ENCODE peak calls at places on chromosomes 11 and 22, in four cellular contexts. One of them, this sample, is unnamed.

GRCh38 chr11:10728779-10729472 is 22.1 kb upstream of the CTR9 start:
- DNase-seq in H1: no peak
- DNase-seq in WTC11: peak; percentile 67
- DNase-seq in K562: no peak
- DNase-seq in this sample: no peak

GRCh38 chr22:38088723-38089473 is 4.9 kb upstream of the SLC16A8 start:
- DNase-seq in H1: no peak
- DNase-seq in WTC11: no peak
- DNase-seq in K562: peak; percentile 47
- DNase-seq in this sample: no peak

GRCh38 chr11:45959851-45960250 is 37.4 kb downstream of the LARGE2 start:
- DNase-seq in H1: no peak
- DNase-seq in WTC11: no peak
- DNase-seq in K562: no peak
- DNase-seq in this sample: no peak

GRCh38 chr22:41369837-41370236 is 11.9 kb upstream of the TEF start:
- DNase-seq in H1: no peak
- DNase-seq in WTC11: no peak
- DNase-seq in K562: no peak
- DNase-seq in this sample: no peak

GRCh38 chr22:17707526-17707925 is 66.7 kb downstream of the BID start:
- DNase-seq in H1: no peak
- DNase-seq in WTC11: no peak
- DNase-seq in K562: no peak
- DNase-seq in this sample: no peak

GRCh38 chr11:107581147-107581546 is 9.8 kb upstream of the ELMOD1 start:
- DNase-seq in H1: no peak
- DNase-seq in WTC11: no peak
- DNase-seq in K562: no peak
- DNase-seq in this sample: no peak

GRCh38 chr11:60122414-60123036 is 34.1 kb downstream of the MS4A2 start:
- DNase-seq in H1: no peak
- DNase-seq in WTC11: no peak
- DNase-seq in K562: no peak
- DNase-seq in this sample: no peak

GRCh38 chr22:40602231-40602630 is 34.3 kb downstream of the MRTFA start:
- DNase-seq in H1: no peak
- DNase-seq in WTC11: no peak
- DNase-seq in K562: no peak
- DNase-seq in this sample: no peak

GRCh38 chr11:86671386-86672006 is 920 bp downstream of the ME3 start:
- DNase-seq in H1: no peak
- DNase-seq in WTC11: peak; percentile 36
- DNase-seq in K562: no peak
- DNase-seq in this sample: no peak

GRCh38 chr11:30192620-30193019 is 38.2 kb upstream of the FSHB start:
- DNase-seq in H1: no peak
- DNase-seq in WTC11: no peak
- DNase-seq in K562: no peak
- DNase-seq in this sample: no peak

GRCh38 chr11:44812971-44813370 is 86.2 kb downstream of the TSPAN18 start:
- DNase-seq in H1: no peak
- DNase-seq in WTC11: no peak
- DNase-seq in K562: no peak
- DNase-seq in this sample: no peak

GRCh38 chr11:35582033-35582432 is 36.2 kb upstream of the FJX1 start:
- DNase-seq in H1: no peak
- DNase-seq in WTC11: no peak
- DNase-seq in K562: no peak
- DNase-seq in this sample: no peak

GRCh38 chr11:130947889-130948288 is 31.6 kb upstream of the SNX19 start:
- DNase-seq in H1: no peak
- DNase-seq in WTC11: no peak
- DNase-seq in K562: no peak
- DNase-seq in this sample: no peak

GRCh38 chr11:17563961-17564686 is 17.1 kb downstream of the OTOG start:
- DNase-seq in H1: no peak
- DNase-seq in WTC11: no peak
- DNase-seq in K562: no peak
- DNase-seq in this sample: no peak

GRCh38 chr11:864118-864827 is 21.6 kb downstream of the TSPAN4 start:
- DNase-seq in H1: no peak
- DNase-seq in WTC11: no peak
- DNase-seq in K562: no peak
- DNase-seq in this sample: no peak

GRCh38 chr11:862028-862703 is 19.5 kb downstream of the TSPAN4 start:
- DNase-seq in H1: no peak
- DNase-seq in WTC11: peak; percentile 57
- DNase-seq in K562: peak; percentile 85
- DNase-seq in this sample: no peak

GRCh38 chr11:861105-861479 is 18.4 kb downstream of the TSPAN4 start:
- DNase-seq in H1: no peak
- DNase-seq in WTC11: no peak
- DNase-seq in K562: no peak
- DNase-seq in this sample: no peak

GRCh38 chr11:863389-864117 is 20.9 kb downstream of the TSPAN4 start:
- DNase-seq in H1: no peak
- DNase-seq in WTC11: no peak
- DNase-seq in K562: no peak
- DNase-seq in this sample: no peak

GRCh38 chr11:862704-863388 is 20.2 kb downstream of the TSPAN4 start:
- DNase-seq in H1: no peak
- DNase-seq in WTC11: no peak
- DNase-seq in K562: no peak
- DNase-seq in this sample: no peak
- TF ChIP-seq JUN in H1: no peak
- TF ChIP-seq JUN in WTC11: no peak
- TF ChIP-seq JUN in K562: no peak
- TF ChIP-seq JUN in this sample: no peak

GRCh38 chr11:31720666-31721199 is 90.4 kb downstream of the PAX6 start:
- DNase-seq in H1: no peak
- DNase-seq in WTC11: no peak
- DNase-seq in K562: no peak
- DNase-seq in this sample: no peak
- TF ChIP-seq ATF2 in H1: no peak
- TF ChIP-seq ATF2 in WTC11: no peak
- TF ChIP-seq ATF2 in K562: no peak
- TF ChIP-seq ATF2 in this sample: no peak

DNA sequence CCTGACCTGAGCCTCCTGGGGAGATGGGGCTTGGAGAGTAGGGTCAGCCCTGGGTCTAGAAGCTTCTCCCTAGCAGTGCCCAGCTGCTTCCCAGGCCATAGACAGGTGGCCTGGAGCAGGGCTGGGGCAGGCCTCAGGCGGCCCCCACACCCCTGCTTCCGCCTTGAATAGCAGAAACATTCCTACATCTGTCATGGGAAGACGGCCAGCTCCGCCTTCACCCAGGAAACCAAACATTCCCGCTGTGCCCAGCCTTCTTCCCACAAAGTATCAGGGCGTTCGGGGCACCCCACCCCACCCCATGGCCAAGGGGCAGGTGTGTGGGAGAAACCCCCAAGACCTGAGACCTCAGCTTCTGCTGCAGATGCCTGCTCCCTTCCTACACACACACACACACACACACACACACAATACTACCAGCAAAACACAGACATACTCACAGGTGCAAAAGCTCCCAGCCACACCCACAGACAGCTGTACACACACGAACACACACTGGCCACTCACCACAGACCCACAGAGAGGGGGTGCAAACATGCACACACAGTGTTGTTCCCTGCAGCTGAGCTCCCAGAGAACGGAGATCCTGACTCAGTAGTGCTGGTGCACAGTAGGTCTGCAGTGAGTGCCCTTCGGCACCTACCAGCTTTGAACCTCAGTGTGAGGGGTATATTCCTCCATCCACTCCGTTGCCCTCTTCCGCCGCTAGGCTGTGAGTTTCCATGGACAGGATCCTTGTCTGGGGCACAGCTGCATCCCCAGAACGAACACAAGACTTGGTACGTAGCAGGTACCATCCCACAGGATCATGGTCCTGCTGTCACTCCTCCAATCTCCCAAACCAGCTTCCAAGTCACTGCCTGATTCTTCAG is 37.4 kb downstream of the PDGFB start:
- DNase-seq in H1: no peak
- DNase-seq in WTC11: no peak
- DNase-seq in K562: no peak
- DNase-seq in this sample: no peak
- TF ChIP-seq JUN in H1: no peak
- TF ChIP-seq JUN in WTC11: no peak
- TF ChIP-seq JUN in K562: no peak
- TF ChIP-seq JUN in this sample: no peak

DNA sequence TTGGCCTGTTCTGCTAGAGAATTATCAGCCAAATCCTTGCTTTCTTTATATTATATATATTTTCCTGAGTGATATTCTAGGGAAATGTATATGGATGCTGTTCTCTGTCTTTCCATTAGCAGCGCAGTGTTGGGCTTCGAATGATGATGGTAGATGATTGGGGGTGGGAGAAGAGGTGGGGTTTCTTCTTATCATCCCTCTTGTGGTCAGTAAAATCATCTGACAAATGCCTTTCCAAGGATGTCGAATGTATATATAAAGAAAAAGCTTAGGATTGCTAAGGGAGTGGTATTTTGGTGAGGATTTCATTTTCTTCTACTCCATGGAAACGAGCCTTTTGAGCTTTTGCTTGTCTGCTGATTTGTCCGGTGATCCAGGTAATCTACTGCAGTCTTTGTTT is 48.9 kb downstream of the ARHGEF12 start:
- DNase-seq in H1: no peak
- DNase-seq in WTC11: no peak
- DNase-seq in K562: peak; percentile 41
- DNase-seq in this sample: no peak
- TF ChIP-seq ATF2 in H1: no peak
- TF ChIP-seq ATF2 in WTC11: no peak
- TF ChIP-seq ATF2 in K562: no peak
- TF ChIP-seq ATF2 in this sample: no peak

GRCh38 chr11:27864046-27865025 is 164.1 kb upstream of the BDNF start:
- DNase-seq in H1: no peak
- DNase-seq in WTC11: no peak
- DNase-seq in K562: no peak
- DNase-seq in this sample: no peak
- TF ChIP-seq JUN in H1: no peak
- TF ChIP-seq JUN in WTC11: no peak
- TF ChIP-seq JUN in K562: no peak
- TF ChIP-seq JUN in this sample: no peak

GRCh38 chr11:28058333-28058732 is 49.6 kb downstream of the KIF18A start:
- DNase-seq in H1: no peak
- DNase-seq in WTC11: no peak
- DNase-seq in K562: no peak
- DNase-seq in this sample: peak; percentile 1
- TF ChIP-seq ATF2 in H1: no peak
- TF ChIP-seq ATF2 in WTC11: no peak
- TF ChIP-seq ATF2 in K562: no peak
- TF ChIP-seq ATF2 in this sample: no peak

DNA sequence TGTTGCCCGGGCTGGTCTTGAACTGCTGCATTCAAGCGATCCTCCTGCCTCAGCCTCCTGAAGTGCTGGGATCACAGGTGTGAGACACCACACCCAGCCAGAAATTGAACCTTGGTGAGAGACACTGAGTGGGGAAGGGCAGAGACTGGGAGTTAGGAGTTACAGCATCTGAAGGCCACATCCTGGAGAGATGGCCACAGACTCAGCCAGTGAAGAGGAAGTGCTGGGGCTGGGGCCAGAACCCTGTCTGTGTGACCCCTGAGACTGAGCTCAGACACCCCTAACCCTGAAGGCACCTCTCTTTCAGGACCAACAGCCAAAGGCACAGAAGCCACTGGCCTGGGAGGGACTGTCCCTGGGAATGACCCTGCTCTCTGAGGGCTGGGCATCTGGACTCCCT is 33.8 kb downstream of the TXN2 start:
- DNase-seq in H1: no peak
- DNase-seq in WTC11: no peak
- DNase-seq in K562: no peak
- DNase-seq in this sample: no peak
- TF ChIP-seq JUN in H1: no peak
- TF ChIP-seq JUN in WTC11: no peak
- TF ChIP-seq JUN in K562: no peak
- TF ChIP-seq JUN in this sample: no peak

GRCh38 chr11:119340335-119341221 is at the start of gene C1QTNF5:
- DNase-seq in H1: no peak
- DNase-seq in WTC11: peak; percentile 53
- DNase-seq in K562: peak; percentile 35
- DNase-seq in this sample: no peak

GRCh38 chr11:119338318-119338890 is 2.3 kb downstream of the C1QTNF5 start:
- DNase-seq in H1: no peak
- DNase-seq in WTC11: peak; percentile 89
- DNase-seq in K562: peak; percentile 75
- DNase-seq in this sample: peak; percentile 57

GRCh38 chr11:119338946-119339580 is 1.6 kb downstream of the C1QTNF5 start:
- DNase-seq in H1: no peak
- DNase-seq in WTC11: no peak
- DNase-seq in K562: no peak
- DNase-seq in this sample: no peak

GRCh38 chr11:119341222-119342022 is 739 bp upstream of the C1QTNF5 start:
- DNase-seq in H1: no peak
- DNase-seq in WTC11: no peak
- DNase-seq in K562: no peak
- DNase-seq in this sample: no peak

DNA sequence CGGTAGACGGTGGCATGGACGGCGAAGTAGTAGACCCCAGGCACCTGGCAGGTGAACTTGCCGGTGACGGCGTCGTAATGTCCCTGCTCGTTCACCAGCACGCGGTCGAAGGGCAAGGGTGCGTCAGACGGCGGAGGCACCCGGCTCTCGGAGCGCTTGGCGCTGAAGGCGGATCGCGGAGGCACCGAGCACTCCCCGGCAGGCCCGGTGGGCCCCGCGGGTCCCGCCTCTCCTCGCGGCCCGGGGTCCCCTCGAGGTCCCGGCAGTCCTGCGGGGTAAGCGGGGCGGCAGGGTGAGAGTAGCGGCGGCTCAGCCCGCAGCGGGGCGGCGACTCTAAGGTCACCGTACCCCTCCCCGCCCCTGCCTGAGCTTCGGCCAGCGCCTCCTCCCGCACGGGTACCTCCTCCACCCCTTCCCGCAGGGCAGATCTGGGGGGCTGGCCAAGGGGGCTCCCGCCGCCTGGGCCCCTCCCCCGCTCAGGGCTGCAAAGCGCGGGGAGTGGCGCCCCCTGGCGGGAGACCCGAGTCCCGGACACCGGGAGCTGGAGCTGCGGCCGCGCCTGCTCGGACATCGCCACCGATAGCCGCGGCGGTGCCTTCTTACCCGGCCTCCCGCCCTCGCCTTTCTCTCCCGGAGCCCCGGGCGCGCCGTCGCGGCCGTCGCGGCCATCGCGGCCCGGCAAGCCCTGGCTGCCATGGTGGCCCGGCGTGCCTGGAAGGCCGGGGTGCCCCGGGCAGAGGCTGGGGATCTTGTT is 925 bp downstream of the C1QTNF5 start:
- DNase-seq in H1: no peak
- DNase-seq in WTC11: peak; percentile 85
- DNase-seq in K562: peak; percentile 93
- DNase-seq in this sample: peak; percentile 28
- TF ChIP-seq ATF2 in H1: no peak
- TF ChIP-seq ATF2 in WTC11: no peak
- TF ChIP-seq ATF2 in K562: no peak
- TF ChIP-seq ATF2 in this sample: no peak

This sample was measured in HepG2.